ENCODE peak calls at places on chromosome 12, in five cellular contexts. H, P, K, J and T are unnamed samples. For H3K4me1, the result is how much of the 10 kb centered on the place peaks cover.

GRCh38 chr12:124411291-124411878 is 116.5 kb downstream of the RFLNA start:
- DNase-seq in J (peak), P (no peak), H (no peak), K (peak), T (peak)

GRCh38 chr12:91053951-91054715 is 3.7 kb downstream of the KERA start:
- DNase-seq in J (no peak), H (no peak), P (no peak), K (peak), T (peak)

GRCh38 chr12:51915003-51915625 is 7.8 kb downstream of the ACVRL1 start:
- DNase-seq in P (no peak), H (no peak), J (no peak), K (no peak), T (no peak)

GRCh38 chr12:64810831-64811230 is 13.6 kb upstream of the TBC1D30 start:
- DNase-seq in H (no peak), K (peak), J (peak), P (no peak), T (no peak)

GRCh38 chr12:25054783-25055144 is 105.9 kb upstream of the BCAT1 start:
- DNase-seq in H (peak), J (no peak), P (no peak), K (no peak), T (no peak)

GRCh38 chr12:127810026-127810425 is 456.9 kb upstream of the TMEM132C start:
- DNase-seq in P (no peak), H (no peak), K (peak), J (no peak), T (no peak)

GRCh38 chr12:76226397-76226796 is 121.8 kb downstream of the BBS10 start:
- DNase-seq in J (peak), H (no peak), P (no peak), K (peak), T (no peak)

GRCh38 chr12:46372852-46373302 is 304 bp upstream of the SLC38A2 start:
- DNase-seq in J (no peak), H (no peak), P (no peak), K (no peak), T (no peak)

GRCh38 chr12:26798013-26798412 is 35.0 kb downstream of the ITPR2 start:
- DNase-seq in J (no peak), K (no peak), H (no peak), P (no peak), T (no peak)

GRCh38 chr12:30047499-30048262 is 263.9 kb upstream of the TMTC1 start:
- DNase-seq in H (no peak), P (no peak), J (no peak), K (peak), T (no peak)

GRCh38 chr12:3076730-3077571 is at the start of gene TSPAN9:
- DNase-seq in K (peak), P (peak), H (peak), J (no peak), T (peak)

GRCh38 chr12:91902860-91903683 is 242.6 kb downstream of the BTG1 start:
- DNase-seq in P (no peak), J (no peak), H (no peak), K (no peak), T (no peak)

GRCh38 chr12:40515041-40515825 is 177.0 kb upstream of the CNTN1 start:
- DNase-seq in H (no peak), J (no peak), P (no peak), K (no peak), T (no peak)

DNA sequence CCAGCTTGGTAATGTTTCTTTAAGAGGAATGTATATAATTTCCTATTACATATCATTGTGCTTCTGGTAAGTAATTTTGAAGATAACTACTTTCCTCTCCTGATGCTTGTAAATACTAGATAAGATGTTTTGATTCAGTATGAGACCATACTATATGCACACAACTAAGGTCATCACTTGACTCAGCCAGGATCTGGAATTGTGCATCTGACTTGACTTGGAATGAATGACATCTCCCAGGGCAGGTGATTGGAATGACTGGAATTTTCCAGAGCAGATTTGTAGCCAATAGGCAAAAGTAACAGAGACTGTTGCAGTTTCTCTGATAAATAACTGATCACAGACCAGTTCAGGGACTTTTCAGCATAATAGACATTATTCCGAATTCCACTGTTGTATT is 11.1 kb downstream of the BEST3 start:
- DNase-seq in J (no peak), K (peak), H (no peak), P (no peak), T (no peak)
- H3K4me1 ChIP-seq in J (under half), K (under half), H (under half), P (half or more), T (under half)

DNA sequence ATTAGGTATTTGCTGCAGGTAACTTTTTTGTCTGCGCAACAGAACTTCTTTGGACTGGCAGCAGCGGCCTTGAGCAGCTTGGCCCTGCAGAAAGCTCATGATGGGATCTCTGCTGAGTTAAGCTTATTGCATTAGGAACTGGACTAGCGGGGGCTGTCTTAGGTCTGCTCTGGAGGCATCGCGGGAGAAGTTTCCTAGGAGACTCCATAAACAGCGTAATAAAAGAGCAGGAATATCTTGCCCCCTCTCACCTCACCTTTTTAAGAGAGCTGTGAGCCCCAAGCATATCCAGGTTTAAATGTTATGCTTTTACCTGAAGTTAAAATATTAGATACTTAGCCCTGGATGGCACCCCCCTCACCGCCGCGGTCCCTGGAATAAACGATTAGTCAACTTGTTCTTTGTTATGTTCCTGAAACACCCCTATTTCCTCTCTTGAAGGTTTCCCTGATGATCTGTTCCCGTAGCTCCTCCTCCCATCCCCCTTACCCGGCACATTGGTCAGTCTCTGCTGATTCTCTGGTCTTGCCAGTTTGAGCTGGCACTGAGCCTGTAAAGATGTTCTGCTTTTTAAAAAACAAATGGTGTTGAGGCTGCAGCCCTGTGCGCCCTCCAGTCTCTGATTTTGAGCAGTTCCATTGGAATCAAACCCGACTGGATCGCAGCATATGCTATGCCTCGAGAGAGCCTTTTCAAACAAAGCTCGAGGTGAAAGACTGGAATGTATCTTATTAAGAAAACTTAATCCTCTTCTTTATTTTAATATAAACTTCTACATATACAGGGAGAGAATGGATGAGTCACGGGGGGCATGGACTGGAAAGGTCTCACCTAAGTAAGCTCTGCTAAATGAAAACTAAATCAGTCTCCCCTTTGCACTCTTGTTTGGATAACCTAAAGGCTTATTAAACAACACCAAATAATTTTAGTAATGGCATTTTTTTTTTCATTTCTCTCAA is 1.9 kb downstream of the MLXIP start:
- DNase-seq in H (no peak), J (no peak), P (peak), K (peak), T (peak)
- H3K4me1 ChIP-seq in H (half or more), J (under half), P (under half), K (under half), T (half or more)

GRCh38 chr12:79680051-79680450 is 10.7 kb downstream of the PAWR start:
- DNase-seq in J (no peak), K (no peak), H (no peak), P (no peak), T (no peak)
- H3K4me1 ChIP-seq in J (under half), K (half or more), H (under half), P (half or more), T (half or more)

GRCh38 chr12:113083863-113084430 is 27.4 kb downstream of the DTX1 start:
- DNase-seq in K (no peak), P (no peak), H (no peak), J (no peak), T (no peak)
- H3K4me1 ChIP-seq in K (under half), P (under half), H (under half), J (under half), T (under half)

GRCh38 chr12:67632005-67632404 is 16.5 kb upstream of the DYRK2 start:
- DNase-seq in P (no peak), J (no peak), H (no peak), K (no peak), T (no peak)

GRCh38 chr12:67634167-67634793 is 14.3 kb upstream of the DYRK2 start:
- DNase-seq in J (no peak), P (no peak), K (no peak), H (no peak), T (no peak)

GRCh38 chr12:67633708-67634107 is 14.8 kb upstream of the DYRK2 start:
- DNase-seq in P (no peak), K (no peak), J (no peak), H (no peak), T (no peak)

GRCh38 chr12:67633024-67633423 is 15.5 kb upstream of the DYRK2 start:
- DNase-seq in H (no peak), J (no peak), P (no peak), K (no peak), T (no peak)

DNA sequence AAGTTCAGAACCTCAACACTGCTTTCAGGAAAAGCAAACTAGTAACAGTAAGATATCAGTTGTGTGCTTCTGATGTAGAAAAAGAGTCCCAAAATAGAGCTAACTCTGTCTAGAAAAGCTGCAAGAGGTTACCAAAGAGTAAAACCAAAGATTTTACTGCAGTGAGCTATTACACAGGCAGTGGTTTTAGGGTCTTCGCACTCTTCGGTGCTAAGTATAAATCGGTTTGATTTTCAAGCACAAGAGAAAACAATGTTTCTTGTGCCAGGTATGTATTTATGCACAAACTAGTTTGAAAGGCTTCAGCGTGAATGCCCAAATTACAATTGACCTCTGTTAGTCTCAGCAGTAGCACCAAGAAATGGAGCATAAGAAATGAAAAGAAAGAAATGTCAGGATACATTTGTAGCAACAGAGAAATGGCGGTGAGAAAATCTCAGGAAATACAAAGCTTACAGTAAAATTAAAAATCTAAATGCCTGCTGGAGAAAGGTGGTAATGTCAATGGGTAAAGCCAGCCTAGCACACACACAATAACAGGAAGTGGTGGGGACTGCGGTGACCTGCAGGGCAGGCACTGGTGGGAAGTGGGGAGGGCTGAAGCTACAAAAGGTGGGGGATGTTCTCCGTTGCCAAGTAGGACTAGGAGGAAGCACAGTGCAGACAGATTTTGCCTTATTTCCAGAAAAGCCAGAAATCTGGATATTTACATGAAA is 18.0 kb upstream of the DYRK2 start:
- DNase-seq in J (no peak), H (peak), P (no peak), K (peak), T (peak)
- H3K4me1 ChIP-seq in J (under half), H (half or more), P (under half), K (under half), T (under half)

DNA sequence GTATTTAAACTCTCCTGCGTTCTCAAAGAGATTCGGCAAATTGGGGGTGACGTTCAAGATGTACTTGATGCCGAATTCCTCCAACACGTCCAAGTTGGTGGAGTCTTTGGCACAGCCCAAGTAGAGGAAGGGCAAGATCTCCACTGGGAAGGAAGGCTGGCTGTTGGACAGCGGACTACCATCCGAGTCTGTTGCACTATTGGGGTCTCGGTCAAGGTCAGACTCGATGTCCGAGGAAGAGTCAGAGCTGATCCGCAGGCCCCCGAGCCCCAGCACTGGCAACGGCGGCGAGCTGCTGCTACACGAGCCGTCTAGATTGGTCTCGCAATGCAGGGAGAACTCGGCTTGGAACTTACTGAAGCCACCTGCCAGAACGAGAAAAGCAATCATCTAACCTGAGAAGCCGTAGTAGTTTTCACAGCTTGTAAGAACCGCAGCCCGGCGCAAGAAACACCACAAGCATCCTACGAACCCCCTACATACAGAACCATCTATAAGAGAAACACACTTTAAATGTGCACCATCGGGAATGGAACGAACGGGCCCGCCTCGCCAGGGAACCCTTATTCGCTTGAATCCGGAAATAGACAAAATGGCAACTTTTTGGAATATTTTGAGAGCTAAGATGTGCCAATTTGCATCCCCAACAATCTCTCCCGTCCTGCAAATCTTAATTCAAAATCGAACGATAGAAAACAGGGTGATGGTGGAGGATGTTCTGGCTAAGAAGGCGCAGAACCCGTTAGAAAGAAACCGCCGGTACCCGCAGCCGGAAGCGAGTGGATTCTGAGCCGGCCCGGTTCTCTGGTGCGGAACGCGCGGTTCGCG is 1.4 kb downstream of the DUSP6 start:
- DNase-seq in P (no peak), K (no peak), H (peak), J (no peak), T (peak)
- H3K4me1 ChIP-seq in P (under half), K (half or more), H (half or more), J (under half), T (under half)

GRCh38 chr12:120235369-120236123 is 30.0 kb downstream of the PXN start:
- DNase-seq in H (no peak), K (no peak), J (no peak), P (peak), T (no peak)
- H3K4me1 ChIP-seq in H (half or more), K (half or more), J (half or more), P (half or more), T (half or more)

DNA sequence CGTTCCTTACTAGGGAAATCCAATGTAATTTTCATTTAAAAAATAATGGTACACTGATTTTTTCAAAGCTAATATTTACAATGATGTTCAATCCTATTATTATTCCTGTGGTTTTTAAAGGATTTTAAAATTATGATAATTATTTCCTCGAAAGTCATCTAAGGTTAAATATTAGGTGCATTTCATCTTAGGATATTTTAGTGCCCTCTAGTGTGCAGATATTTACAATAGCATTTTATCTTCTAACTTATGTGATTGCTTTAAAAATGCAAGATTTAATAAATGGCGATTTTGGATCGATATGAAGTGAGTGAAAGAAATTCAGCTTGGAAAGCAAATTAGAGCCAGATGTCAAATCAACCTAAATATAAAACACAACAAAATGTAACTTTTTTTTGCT is 293.5 kb downstream of the SLC6A15 start:
- DNase-seq in K (peak), J (no peak), H (no peak), P (peak), T (no peak)
- H3K4me1 ChIP-seq in K (under half), J (under half), H (under half), P (under half), T (under half)

GRCh38 chr12:120836119-120836684 is 68.0 kb downstream of the SPPL3 start:
- DNase-seq in K (no peak), H (no peak), J (no peak), P (no peak), T (no peak)
- H3K4me1 ChIP-seq in K (under half), H (half or more), J (under half), P (under half), T (under half)